ENCODE peak calls at places on chromosomes 12 and 14, in eight cellular contexts. F, I, D, X, J, V, W and M are unnamed samples.

GRCh38 chr14:61477845-61478438 is 156.6 kb downstream of the PRKCH start:
- DNase-seq in I (peak; percentile 72), V (peak; percentile 26), D (no peak), W (no peak), X (peak; percentile 70), J (no peak), F (no peak), M (peak; percentile 45)

GRCh38 chr12:54404061-54405004 is 14.7 kb downstream of the ITGA5 start:
- DNase-seq in X (peak; percentile 60), D (peak; percentile 68), F (peak; percentile 67), J (peak; percentile 81), V (no peak), I (peak; percentile 62), W (peak; percentile 67), M (no peak)

GRCh38 chr14:35858521-35859209 is 32.5 kb downstream of the BRMS1L start:
- DNase-seq in W (no peak), D (no peak), J (no peak), I (no peak), V (no peak), X (no peak), F (no peak), M (peak; percentile 43)

GRCh38 chr12:1217191-1217949 is 226.3 kb downstream of the ERC1 start:
- DNase-seq in J (peak; percentile 15), D (peak; percentile 65), X (no peak), V (no peak), F (no peak), I (no peak), W (no peak), M (no peak)

GRCh38 chr12:20392339-20392738 is 24.0 kb downstream of the PDE3A start:
- DNase-seq in W (no peak), X (no peak), V (no peak), J (no peak), F (no peak), D (no peak), I (no peak), M (no peak)

GRCh38 chr12:69540606-69541386 is 44.5 kb upstream of the CCT2 start:
- DNase-seq in I (no peak), F (no peak), J (no peak), W (no peak), V (no peak), X (no peak), D (no peak), M (no peak)

GRCh38 chr14:23877111-23877510 is 76.5 kb upstream of the DHRS4 start:
- DNase-seq in D (no peak), I (no peak), X (no peak), J (no peak), V (no peak), F (no peak), W (no peak), M (no peak)

GRCh38 chr12:41486718-41487117 is 298.6 kb downstream of the PDZRN4 start:
- DNase-seq in F (no peak), J (no peak), W (no peak), X (no peak), I (no peak), D (no peak), V (no peak), M (peak; percentile 16)

GRCh38 chr12:49552014-49552413 is 13.2 kb downstream of the KCNH3 start:
- DNase-seq in F (peak; percentile 71), W (no peak), X (no peak), V (peak; percentile 60), I (peak; percentile 84), J (no peak), D (no peak), M (peak; percentile 37)

GRCh38 chr12:130194154-130194553 is 31.9 kb downstream of the FZD10 start:
- DNase-seq in J (no peak), V (no peak), F (no peak), X (no peak), D (no peak), I (no peak), W (no peak), M (no peak)

GRCh38 chr14:64773046-64773445 is 68.8 kb downstream of the PLEKHG3 start:
- DNase-seq in V (no peak), I (no peak), W (no peak), F (no peak), X (no peak), D (no peak), J (no peak), M (no peak)

GRCh38 chr14:83085725-83086124 is 1552.1 kb upstream of the SEL1L start:
- DNase-seq in I (no peak), J (no peak), X (no peak), W (no peak), V (no peak), D (no peak), F (no peak), M (no peak)

GRCh38 chr12:20436367-20436766 is 68.0 kb downstream of the PDE3A start:
- DNase-seq in X (no peak), V (no peak), D (no peak), I (no peak), F (no peak), W (no peak), J (no peak), M (no peak)

GRCh38 chr12:19757317-19757877 is 318.1 kb downstream of the AEBP2 start:
- DNase-seq in X (peak; percentile 2), D (peak; percentile 70), I (no peak), F (no peak), W (no peak), J (no peak), V (no peak), M (no peak)

GRCh38 chr12:56687225-56688128 is 607 bp downstream of the PTGES3 start:
- DNase-seq in F (peak; percentile 39), X (peak; percentile 74), V (peak; percentile 56), I (peak; percentile 69), W (peak; percentile 54), D (peak; percentile 38), J (peak; percentile 40), M (peak; percentile 40)

GRCh38 chr12:50043854-50044253 is 13.5 kb upstream of the ASIC1 start:
- DNase-seq in D (no peak), W (no peak), X (no peak), F (no peak), V (no peak), J (no peak), I (no peak), M (no peak)

GRCh38 chr12:121543786-121544185 is 37.0 kb downstream of the KDM2B start:
- DNase-seq in J (no peak), I (no peak), X (peak; percentile 76), W (no peak), D (no peak), V (no peak), F (no peak), M (no peak)

GRCh38 chr12:55942055-55942454 is 11.1 kb downstream of the DGKA start:
- DNase-seq in V (no peak), X (no peak), W (no peak), I (no peak), D (no peak), J (no peak), F (no peak), M (no peak)

GRCh38 chr14:103380719-103381377 is 4.4 kb upstream of the MARK3 start:
- DNase-seq in X (peak; percentile 51), V (no peak), I (no peak), D (no peak), F (no peak), W (no peak), J (no peak), M (no peak)

GRCh38 chr12:131923260-131923659 is 5.8 kb upstream of the PUS1 start:
- DNase-seq in J (no peak), X (no peak), I (no peak), D (no peak), W (no peak), V (no peak), F (no peak), M (no peak)

GRCh38 chr12:20282411-20282810 is 85.9 kb upstream of the PDE3A start:
- DNase-seq in W (no peak), I (no peak), V (no peak), J (no peak), F (no peak), X (no peak), D (no peak), M (no peak)

GRCh38 chr14:102749833-102750775 is 27.1 kb upstream of the TRAF3 start:
- DNase-seq in J (no peak), I (no peak), X (no peak), F (no peak), D (no peak), W (no peak), V (no peak), M (no peak)

GRCh38 chr12:131454418-131455217 is 256.3 kb upstream of the SFSWAP start:
- DNase-seq in W (no peak), F (no peak), D (peak; percentile 74), X (peak; percentile 47), J (peak; percentile 75), I (no peak), V (no peak), M (peak; percentile 56)

GRCh38 chr14:100148837-100149731 is 10.4 kb downstream of the DEGS2 start:
- DNase-seq in J (no peak), I (no peak), X (no peak), V (no peak), W (no peak), D (no peak), F (no peak), M (no peak)

GRCh38 chr12:57089259-57090245 is 638 bp downstream of the NAB2 start:
- DNase-seq in J (peak; percentile 76), V (no peak), I (peak; percentile 80), X (peak; percentile 57), F (peak; percentile 64), W (peak; percentile 69), D (peak; percentile 56), M (peak; percentile 72)

GRCh38 chr12:59389968-59390576 is 205.8 kb upstream of the SLC16A7 start:
- DNase-seq in V (no peak), J (no peak), X (no peak), F (peak; percentile 50), I (peak; percentile 41), W (no peak), D (no peak), M (no peak)

GRCh38 chr12:29771165-29771564 is 12.6 kb downstream of the TMTC1 start:
- DNase-seq in F (no peak), W (no peak), V (no peak), D (no peak), J (no peak), X (no peak), I (no peak), M (no peak)

GRCh38 chr14:51145246-51145645 is 50.3 kb upstream of the TRIM9 start:
- DNase-seq in J (no peak), I (no peak), V (no peak), W (no peak), X (no peak), F (no peak), D (no peak), M (no peak)

GRCh38 chr14:64324461-64325255 is 30.5 kb upstream of the ESR2 start:
- DNase-seq in D (no peak), X (no peak), V (no peak), W (no peak), I (no peak), F (no peak), J (no peak), M (no peak)

GRCh38 chr12:104506691-104507401 is 50.1 kb downstream of the CHST11 start:
- DNase-seq in W (no peak), V (no peak), D (no peak), J (no peak), I (no peak), F (peak; percentile 64), X (no peak), M (no peak)

GRCh38 chr12:22684526-22685118 is 59.7 kb downstream of the ETNK1 start:
- DNase-seq in X (no peak), V (no peak), J (no peak), W (no peak), D (peak; percentile 70), F (no peak), I (no peak), M (no peak)

GRCh38 chr12:22037952-22038351 is 8.1 kb upstream of the CMAS start:
- DNase-seq in I (no peak), D (no peak), F (no peak), V (no peak), X (no peak), W (no peak), J (no peak), M (no peak)

GRCh38 chr12:71183018-71183417 is 25.2 kb upstream of the TSPAN8 start:
- DNase-seq in F (no peak), X (no peak), I (no peak), D (no peak), V (no peak), J (no peak), W (no peak), M (peak; percentile 75)

GRCh38 chr12:84336231-84336630 is 576.4 kb downstream of the SLC6A15 start:
- DNase-seq in F (no peak), V (no peak), I (no peak), D (no peak), J (no peak), X (no peak), W (no peak), M (no peak)